ENCODE peak calls at places on chromosomes 12 and 14, in four cellular contexts. A is RPMI7951, F is GM18507, R is amniotic stem cell. L is an unnamed sample.

GRCh38 chr12:82414926-82415325 is 56.6 kb downstream of the METTL25 start:
- DNase-seq in A (no peak), F (no peak), R (no peak), L (no peak)

GRCh38 chr12:2845280-2845679 is 10.4 kb upstream of the NRIP2 start:
- DNase-seq in A (peak), F (no peak), R (no peak), L (no peak)

GRCh38 chr14:104150201-104151027 is 12.0 kb downstream of the KIF26A start:
- DNase-seq in A (no peak), F (no peak), R (no peak), L (no peak)

GRCh38 chr12:124720687-124721500 is 142.8 kb downstream of the SCARB1 start:
- DNase-seq in A (peak), F (no peak), R (no peak), L (no peak)

GRCh38 chr12:59078027-59078426 is 157.7 kb upstream of the LRIG3 start:
- DNase-seq in A (no peak), F (no peak), R (no peak), L (no peak)

GRCh38 chr14:69848903-69849391 is 30.3 kb upstream of the SMOC1 start:
- DNase-seq in A (no peak), F (no peak), R (no peak), L (no peak)

GRCh38 chr12:31620311-31620710 is 29.4 kb upstream of the DENND5B start:
- DNase-seq in A (no peak), F (no peak), R (no peak), L (no peak)

GRCh38 chr12:104682790-104683279 is 226.1 kb downstream of the CHST11 start:
- DNase-seq in A (no peak), F (no peak), R (no peak), L (no peak)

GRCh38 chr14:51828017-51828797 is 32.2 kb upstream of the GNG2 start:
- DNase-seq in A (peak), F (peak), R (no peak), L (no peak)

GRCh38 chr14:32611752-32612151 is 282.7 kb downstream of the AKAP6 start:
- DNase-seq in A (peak), F (no peak), R (peak), L (no peak)

GRCh38 chr12:92614502-92614901 is 88.3 kb upstream of the PLEKHG7 start:
- DNase-seq in A (peak), F (no peak), R (no peak), L (no peak)

GRCh38 chr12:29026419-29026818 is 122.7 kb upstream of the FAR2 start:
- DNase-seq in A (peak), F (no peak), R (no peak), L (no peak)

GRCh38 chr12:27525373-27525772 is 1.4 kb downstream of the PPFIBP1 start:
- DNase-seq in A (peak), F (no peak), R (peak), L (no peak)

GRCh38 chr14:51726166-51726899 is 74.6 kb downstream of the FRMD6 start:
- DNase-seq in A (no peak), F (no peak), R (no peak), L (no peak)

GRCh38 chr14:61644834-61645233 is 50.5 kb upstream of the HIF1A start:
- DNase-seq in A (no peak), F (no peak), R (no peak), L (no peak)

GRCh38 chr14:93857500-93857899 is 69.2 kb upstream of the PRIMA1 start:
- DNase-seq in A (no peak), F (no peak), R (no peak), L (no peak)

GRCh38 chr12:92403210-92404175 is 257.8 kb upstream of the BTG1 start:
- DNase-seq in A (no peak), F (peak), R (no peak), L (peak)

GRCh38 chr12:66059670-66060069 is 70.9 kb downstream of the LLPH start:
- DNase-seq in A (no peak), F (no peak), R (no peak), L (no peak)

GRCh38 chr14:75711796-75712211 is 50.8 kb downstream of the TTLL5 start:
- DNase-seq in A (peak), F (no peak), R (peak), L (no peak)

GRCh38 chr12:66048218-66048842 is 82.2 kb downstream of the LLPH start:
- DNase-seq in A (no peak), F (no peak), R (no peak), L (no peak)

GRCh38 chr14:38217538-38217937 is 9.8 kb downstream of the SSTR1 start:
- DNase-seq in A (no peak), F (no peak), R (no peak), L (no peak)

GRCh38 chr12:123223241-123223668 is 9.7 kb downstream of the MPHOSPH9 start:
- DNase-seq in A (no peak), F (no peak), R (no peak), L (no peak)

GRCh38 chr14:95418858-95419257 is 97.6 kb downstream of the SYNE3 start:
- DNase-seq in A (no peak), F (no peak), R (no peak), L (no peak)

GRCh38 chr14:32761381-32761968 is 177.2 kb upstream of the NPAS3 start:
- DNase-seq in A (peak), F (no peak), R (no peak), L (no peak)

GRCh38 chr14:95432152-95433093 is 84.0 kb downstream of the SYNE3 start:
- DNase-seq in A (no peak), F (no peak), R (no peak), L (no peak)

GRCh38 chr12:91958816-91959215 is 186.8 kb downstream of the BTG1 start:
- DNase-seq in A (no peak), F (no peak), R (peak), L (no peak)

GRCh38 chr12:93946542-93947150 is 201.7 kb upstream of the PLXNC1 start:
- DNase-seq in A (peak), F (no peak), R (no peak), L (no peak)

GRCh38 chr12:110100315-110100970 is 23.7 kb upstream of the IFT81 start:
- DNase-seq in A (peak), F (peak), R (peak), L (peak)

GRCh38 chr12:51905507-51906438 is 1.5 kb upstream of the ACVRL1 start:
- DNase-seq in A (no peak), F (no peak), R (no peak), L (no peak)

GRCh38 chr14:95287176-95287754 is 32.4 kb downstream of the CLMN start:
- DNase-seq in A (no peak), F (no peak), R (no peak), L (no peak)

GRCh38 chr12:67370979-67371378 is 101.8 kb downstream of the CAND1 start:
- DNase-seq in A (no peak), F (no peak), R (no peak), L (no peak)

GRCh38 chr14:75469606-75470237 is 41.9 kb downstream of the JDP2 start:
- DNase-seq in A (no peak), F (no peak), R (no peak), L (no peak)

GRCh38 chr14:33229269-33229924 is 290.7 kb downstream of the NPAS3 start:
- DNase-seq in A (peak), F (no peak), R (no peak), L (no peak)

GRCh38 chr12:16148938-16149337 is 128.5 kb downstream of the SLC15A5 start:
- DNase-seq in A (no peak), F (no peak), R (no peak), L (no peak)

GRCh38 chr14:100816950-100817901 is 8.7 kb upstream of the MEG3 start:
- DNase-seq in A (no peak), F (no peak), R (no peak), L (no peak)

GRCh38 chr12:122726056-122726558 is 4.5 kb downstream of the HCAR1 start:
- DNase-seq in A (peak), F (no peak), R (no peak), L (no peak)

GRCh38 chr14:64536488-64537245 is 3.9 kb upstream of the HSPA2 start:
- DNase-seq in A (peak), F (no peak), R (no peak), L (no peak)

GRCh38 chr12:14394317-14395058 is 29.0 kb downstream of the ATF7IP start:
- DNase-seq in A (peak), F (no peak), R (no peak), L (peak)

GRCh38 chr14:95134304-95134933 is 22.9 kb downstream of the DICER1 start:
- DNase-seq in A (no peak), F (no peak), R (no peak), L (no peak)